ENCODE peak calls at places on chromosomes 7 and 10, in nine cellular contexts. M, U, H, Z, V, O, R, W and Q are unnamed samples.

GRCh38 chr10:28938745-28939144 is 261.4 kb downstream of the BAMBI start:
- DNase-seq in R (no peak), Z (peak; percentile 23), M (no peak), H (no peak), O (no peak), V (no peak), U (no peak), W (no peak), Q (no peak)

GRCh38 chr10:119268871-119269506 is 61.6 kb downstream of the GRK5 start:
- DNase-seq in U (no peak), V (no peak), W (peak; percentile 46), M (peak; percentile 53), Z (peak; percentile 83), R (peak; percentile 56), O (peak; percentile 32), H (no peak), Q (peak; percentile 66)

GRCh38 chr10:126854726-126855125 is 50.5 kb upstream of the DOCK1 start:
- DNase-seq in O (no peak), R (no peak), H (no peak), U (no peak), M (no peak), V (no peak), Z (no peak), W (no peak), Q (no peak)

GRCh38 chr10:75772153-75772887 is 340.9 kb downstream of the LRMDA start:
- DNase-seq in W (no peak), O (no peak), M (no peak), V (no peak), Z (peak; percentile 25), H (no peak), R (no peak), U (no peak), Q (no peak)

GRCh38 chr10:14698487-14699170 is 76.1 kb downstream of the FAM107B start:
- DNase-seq in M (no peak), O (no peak), U (no peak), H (no peak), V (no peak), W (no peak), R (peak; percentile 24), Z (peak; percentile 30), Q (no peak)

GRCh38 chr7:51261117-51261835 is 55.3 kb downstream of the COBL start:
- DNase-seq in V (no peak), O (no peak), W (peak; percentile 53), Z (no peak), H (no peak), R (no peak), U (no peak), M (no peak), Q (no peak)

GRCh38 chr10:118629211-118629610 is 33.8 kb upstream of the PRLHR start:
- DNase-seq in H (no peak), R (no peak), M (no peak), V (no peak), W (no peak), Z (no peak), U (no peak), O (no peak), Q (no peak)

GRCh38 chr10:129373718-129374117 is 93.3 kb upstream of the MGMT start:
- DNase-seq in W (no peak), U (no peak), H (no peak), O (no peak), V (no peak), M (no peak), Z (no peak), R (no peak), Q (no peak)

GRCh38 chr7:73343671-73344380 is 15.9 kb downstream of the FKBP6 start:
- DNase-seq in W (no peak), Z (no peak), M (no peak), V (no peak), O (no peak), U (no peak), H (no peak), R (no peak), Q (no peak)

GRCh38 chr10:70744617-70745138 is 40.5 kb downstream of the TBATA start:
- DNase-seq in M (no peak), U (no peak), H (no peak), R (no peak), O (no peak), Z (no peak), V (no peak), W (no peak), Q (no peak)